ENCODE peak calls at places on chromosomes 16 and 17, in five cellular contexts. V, K, J, Q and H are unnamed samples. For H3K36me3, the result is how much of the 10 kb centered on the place peaks cover.

GRCh38 chr17:78315355-78316114 is 44.3 kb downstream of the SOCS3 start:
- DNase-seq in V (peak), Q (peak), J (peak), K (peak), H (no peak)

GRCh38 chr16:79762217-79762616 is 161.7 kb upstream of the MAF start:
- DNase-seq in K (no peak), V (no peak), J (no peak), Q (no peak), H (no peak)

GRCh38 chr16:24986512-24987303 is 28.5 kb downstream of the ARHGAP17 start:
- DNase-seq in J (no peak), K (no peak), V (no peak), Q (peak), H (no peak)

GRCh38 chr17:60601443-60602384 is 1.7 kb downstream of the PPM1D start:
- DNase-seq in K (no peak), V (peak), Q (peak), J (peak), H (no peak)

GRCh38 chr17:67377727-67378443 is 804 bp downstream of the PITPNC1 start:
- DNase-seq in Q (peak), J (peak), V (no peak), K (no peak), H (peak)

GRCh38 chr17:15038656-15039055 is 226.5 kb downstream of the PMP22 start:
- DNase-seq in V (no peak), J (no peak), K (no peak), Q (no peak), H (no peak)

GRCh38 chr16:80507538-80507937 is 33.3 kb upstream of the DYNLRB2 start:
- DNase-seq in K (no peak), J (no peak), Q (peak), V (no peak), H (no peak)

GRCh38 chr17:65230040-65230439 is 92.9 kb downstream of the RGS9 start:
- DNase-seq in Q (no peak), V (no peak), J (no peak), K (no peak), H (no peak)

GRCh38 chr16:11350531-11351335 is 5.5 kb downstream of the RMI2 start:
- DNase-seq in J (no peak), Q (no peak), K (no peak), V (no peak), H (no peak)

GRCh38 chr17:43994272-43995149 is 9.9 kb upstream of the NAGS start:
- DNase-seq in J (peak), K (no peak), V (no peak), Q (peak), H (peak)

GRCh38 chr17:49452173-49452572 is 37.5 kb upstream of the PHB1 start:
- DNase-seq in J (no peak), Q (no peak), V (no peak), K (no peak), H (no peak)

GRCh38 chr16:85819711-85820110 is 20.2 kb downstream of the COX4I1 start:
- DNase-seq in J (no peak), V (no peak), K (no peak), Q (no peak), H (no peak)

GRCh38 chr16:84834403-84834772 is 14.6 kb downstream of the CRISPLD2 start:
- DNase-seq in V (no peak), K (no peak), J (no peak), Q (no peak), H (no peak)

GRCh38 chr17:57097832-57098421 is 12.9 kb downstream of the AKAP1 start:
- DNase-seq in Q (peak), V (no peak), K (no peak), J (no peak), H (peak)

GRCh38 chr17:42675984-42676423 is 790 bp downstream of the PLEKHH3 start:
- DNase-seq in V (no peak), K (no peak), Q (peak), J (no peak), H (peak)

GRCh38 chr16:57536306-57537193 is at the start of gene CCDC102A:
- DNase-seq in K (no peak), Q (no peak), J (peak), V (no peak), H (peak)

GRCh38 chr17:47423406-47424295 is 99.9 kb downstream of the EFCAB13 start:
- DNase-seq in Q (peak), J (peak), K (no peak), V (no peak), H (peak)

GRCh38 chr16:54588026-54588425 is 301.4 kb upstream of the IRX3 start:
- DNase-seq in V (no peak), J (no peak), K (no peak), Q (no peak), H (no peak)

DNA sequence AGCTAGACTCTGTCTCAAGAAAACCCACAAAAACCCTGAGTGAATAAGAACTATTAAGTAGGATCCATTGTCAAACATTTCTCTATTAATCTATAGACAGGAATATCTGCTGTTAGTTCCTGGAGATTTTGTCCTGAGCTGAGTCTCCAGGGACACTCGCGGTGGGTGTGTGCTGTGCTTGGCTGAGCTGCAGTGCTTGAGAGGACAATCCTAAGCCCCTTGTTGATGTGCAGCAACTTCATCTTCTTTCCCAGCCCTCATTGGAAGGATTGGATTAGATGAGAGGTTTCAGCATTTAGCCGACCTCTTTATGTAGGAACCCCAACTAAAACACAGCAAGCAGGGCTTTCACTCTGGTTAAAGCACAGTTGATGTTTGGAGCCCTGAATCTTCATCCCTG is 33.3 kb downstream of the NDEL1 start:
- DNase-seq in K (no peak), V (no peak), J (no peak), Q (no peak), H (no peak)
- H3K36me3 ChIP-seq in K (under half), V (under half), J (under half), Q (under half), H (under half)

GRCh38 chr17:165939-166338 is 15.5 kb downstream of the DOC2B start:
- DNase-seq in Q (no peak), V (no peak), K (no peak), J (no peak), H (no peak)
- H3K36me3 ChIP-seq in Q (under half), V (under half), K (under half), J (under half), H (under half)

DNA sequence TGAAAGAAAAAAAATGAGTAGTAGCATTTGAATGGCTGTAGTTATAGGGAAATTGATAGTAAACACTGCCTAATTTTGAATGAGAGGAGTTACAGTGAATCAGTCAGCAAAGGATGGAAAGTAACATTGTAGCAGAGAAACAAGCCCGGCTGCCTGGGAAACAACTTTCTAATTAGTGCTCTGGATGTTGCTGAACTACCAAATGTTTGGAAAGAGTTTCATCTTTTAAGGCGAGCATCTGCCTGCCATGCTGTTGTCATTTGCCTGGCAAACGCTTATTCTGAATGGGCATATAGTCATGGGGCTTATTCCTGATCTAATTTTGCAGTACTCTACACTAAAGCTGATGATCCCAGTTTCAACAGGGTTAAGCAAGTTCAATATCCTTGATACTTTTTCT is 138.6 kb downstream of the CDH11 start:
- DNase-seq in Q (no peak), V (no peak), K (no peak), J (no peak), H (no peak)
- H3K36me3 ChIP-seq in Q (under half), V (under half), K (under half), J (under half), H (under half)

DNA sequence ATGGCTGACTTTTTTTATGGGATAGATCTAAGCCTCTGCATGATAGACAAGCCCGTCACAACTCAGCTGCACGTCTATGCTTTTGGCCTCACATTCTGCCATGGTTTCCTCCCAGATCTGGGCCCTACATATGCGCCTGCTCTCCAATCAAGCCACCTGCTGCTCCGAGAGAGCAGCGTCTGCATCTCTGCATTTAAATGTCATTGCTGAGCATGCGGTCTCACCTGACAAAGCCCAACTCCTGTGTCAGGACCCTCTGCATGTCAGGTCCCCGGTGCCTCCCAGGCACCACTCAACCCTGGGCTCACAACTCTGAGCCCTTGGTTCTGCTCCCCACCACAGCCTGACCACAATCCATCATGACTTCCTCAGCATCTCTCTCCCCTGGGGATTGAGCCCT is 45.4 kb upstream of the SREBF1 start:
- DNase-seq in Q (no peak), V (no peak), K (no peak), J (no peak), H (no peak)
- H3K36me3 ChIP-seq in Q (under half), V (under half), K (under half), J (under half), H (under half)

DNA sequence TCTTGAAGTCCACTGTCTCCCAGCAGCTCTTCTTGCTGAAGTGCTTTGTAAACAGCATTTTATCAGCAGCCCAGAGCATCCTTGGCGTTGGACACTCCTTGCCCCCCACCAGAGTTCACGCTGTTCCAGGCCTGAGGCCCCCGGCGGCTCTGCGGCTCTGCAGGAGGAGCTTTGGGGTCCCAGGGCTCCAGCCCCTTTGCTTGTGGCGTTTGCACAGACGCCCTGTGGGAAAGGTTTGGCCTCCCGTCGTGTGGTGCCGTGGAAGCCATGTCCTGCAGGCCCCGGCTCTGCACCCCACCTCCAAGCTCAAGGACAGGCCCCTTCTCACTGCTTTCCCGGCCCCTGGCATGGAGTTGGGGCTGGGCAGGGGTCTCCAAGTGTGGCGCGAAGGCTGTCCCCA is 14.1 kb downstream of the METRNL start:
- DNase-seq in Q (no peak), J (no peak), V (no peak), K (no peak), H (no peak)
- H3K36me3 ChIP-seq in Q (under half), J (under half), V (under half), K (under half), H (under half)

GRCh38 chr17:1002771-1003555 is 6.0 kb downstream of the TIMM22 start:
- DNase-seq in J (no peak), K (no peak), V (no peak), Q (no peak), H (no peak)

GRCh38 chr17:1001640-1002411 is 4.9 kb downstream of the TIMM22 start:
- DNase-seq in V (no peak), Q (peak), K (no peak), J (no peak), H (no peak)

GRCh38 chr17:998111-998510 is 1.2 kb downstream of the TIMM22 start:
- DNase-seq in J (no peak), V (no peak), K (no peak), Q (no peak), H (no peak)

GRCh38 chr17:1002412-1002753 is 5.5 kb downstream of the TIMM22 start:
- DNase-seq in K (no peak), V (no peak), Q (no peak), J (no peak), H (no peak)

DNA sequence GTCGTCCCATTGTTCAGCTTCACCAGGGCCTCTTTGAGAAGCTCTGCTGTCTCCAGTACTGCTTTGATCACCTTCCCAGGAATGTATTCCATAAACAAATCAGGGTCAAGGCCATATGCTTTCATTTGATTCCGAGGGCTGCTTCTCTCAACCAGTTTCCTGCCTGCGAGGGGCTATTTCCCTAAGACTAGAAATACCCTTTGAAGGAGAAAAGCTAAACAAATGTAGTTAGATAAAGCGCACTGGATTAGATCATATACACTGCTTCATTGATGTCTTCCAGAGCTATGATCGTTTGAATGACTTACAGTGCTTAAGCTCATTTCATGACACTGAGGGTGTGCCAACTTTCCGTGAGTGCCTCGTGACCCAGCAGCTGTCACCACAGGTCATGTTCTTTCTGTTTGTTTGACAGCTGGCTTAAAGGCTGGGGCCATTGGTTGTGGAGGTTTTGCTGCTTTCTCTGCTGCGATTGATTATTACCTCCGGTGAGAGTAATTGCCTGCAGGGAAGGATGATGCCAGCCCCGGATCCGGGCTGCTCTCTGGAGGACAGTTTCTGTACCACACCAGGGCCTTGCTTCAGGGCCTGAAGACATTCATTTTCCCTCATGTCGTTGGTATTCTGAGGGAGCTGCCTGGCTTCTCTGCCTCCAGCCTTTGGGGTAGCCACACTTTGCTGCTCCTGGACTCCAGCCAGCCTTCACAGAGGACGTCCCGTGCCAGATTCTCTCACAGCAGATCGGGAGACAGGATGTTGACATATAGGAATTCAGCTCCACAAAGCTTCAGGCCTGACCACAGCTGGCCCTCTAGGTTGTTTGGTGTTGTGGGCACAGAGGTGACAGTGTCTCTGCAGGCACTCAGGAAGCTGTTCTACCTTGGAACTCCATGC is 3.9 kb downstream of the TIMM22 start:
- DNase-seq in Q (no peak), J (no peak), K (no peak), V (no peak), H (no peak)
- H3K36me3 ChIP-seq in Q (under half), J (under half), K (under half), V (under half), H (under half)